ENCODE peak calls at places on chromosomes 1 and 21, in four cellular contexts. Z, M, K and E are unnamed samples.

GRCh38 chr21:45575304-45575992 is 33.2 kb upstream of the SLC19A1 start:
- DNase-seq in Z (no peak), M (peak), K (no peak), E (no peak)

GRCh38 chr1:22814176-22815042 is 103.8 kb downstream of the EPHB2 start:
- DNase-seq in M (no peak), K (no peak), Z (no peak), E (no peak)

GRCh38 chr1:42165511-42166210 is 1.1 kb upstream of the GUCA2A start:
- DNase-seq in M (no peak), Z (peak), K (no peak), E (peak)

GRCh38 chr1:206979379-206980043 is 9.3 kb upstream of the FCAMR start:
- DNase-seq in K (peak), Z (peak), M (no peak), E (peak)

GRCh38 chr1:241411056-241411775 is 54.2 kb upstream of the RGS7 start:
- DNase-seq in Z (no peak), K (no peak), M (no peak), E (no peak)

GRCh38 chr1:63320024-63320799 is 2.2 kb upstream of the FOXD3 start:
- DNase-seq in K (no peak), Z (no peak), M (peak), E (no peak)

GRCh38 chr1:231612393-231613089 is 14.0 kb upstream of the DISC1 start:
- DNase-seq in M (no peak), Z (no peak), K (no peak), E (no peak)

GRCh38 chr21:27722095-27722494 is 755.2 kb upstream of the ADAMTS5 start:
- DNase-seq in Z (no peak), M (no peak), K (no peak), E (no peak)

GRCh38 chr1:221858758-221859157 is 116.9 kb upstream of the DUSP10 start:
- DNase-seq in M (no peak), Z (no peak), K (no peak), E (peak)

GRCh38 chr1:22118291-22118992 is 24.5 kb downstream of the WNT4 start:
- DNase-seq in Z (no peak), M (no peak), K (no peak), E (no peak)

GRCh38 chr1:119440908-119441307 is 26.0 kb downstream of the HSD3B2 start:
- DNase-seq in M (no peak), K (no peak), Z (no peak), E (no peak)

GRCh38 chr1:185263292-185263691 is 53.8 kb downstream of the IVNS1ABP start:
- DNase-seq in Z (no peak), K (no peak), M (no peak), E (no peak)

GRCh38 chr1:117495068-117495467 is 110.8 kb upstream of the TENT5C start:
- DNase-seq in Z (no peak), M (no peak), K (no peak), E (no peak)

GRCh38 chr21:43365611-43366426 is 61.1 kb downstream of the SIK1 start:
- DNase-seq in K (no peak), Z (no peak), M (no peak), E (no peak)

DNA sequence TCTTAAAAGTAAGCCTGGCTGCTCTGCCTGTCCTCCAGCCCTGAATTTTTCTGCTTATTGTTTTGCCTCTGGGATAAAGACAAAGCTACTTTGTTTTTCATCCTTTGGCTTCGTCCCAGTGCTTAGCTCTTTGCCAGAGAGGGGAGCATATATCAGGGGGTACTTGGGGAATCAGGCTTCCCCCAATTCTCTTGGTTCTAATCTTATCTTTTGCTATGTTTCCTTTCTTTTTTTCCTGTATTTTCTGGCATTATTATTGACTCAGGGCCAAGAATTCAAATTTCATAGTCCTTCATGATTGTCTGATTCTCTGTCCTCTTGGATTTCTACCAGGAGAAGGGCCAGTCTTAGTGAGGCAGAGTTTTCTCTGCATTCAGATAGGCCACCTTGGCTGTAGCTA is 51.2 kb downstream of the GIPC2 start:
- DNase-seq in K (no peak), Z (no peak), M (no peak), E (no peak)
- TF ChIP-seq HMGXB4 in K (no peak), Z (no peak), M (no peak), E (no peak)

GRCh38 chr21:17679002-17679600 is 66.4 kb upstream of the BTG3 start:
- DNase-seq in Z (peak), K (peak), M (no peak), E (peak)
- TF ChIP-seq HMGXB4 in Z (no peak), K (no peak), M (no peak), E (no peak)

DNA sequence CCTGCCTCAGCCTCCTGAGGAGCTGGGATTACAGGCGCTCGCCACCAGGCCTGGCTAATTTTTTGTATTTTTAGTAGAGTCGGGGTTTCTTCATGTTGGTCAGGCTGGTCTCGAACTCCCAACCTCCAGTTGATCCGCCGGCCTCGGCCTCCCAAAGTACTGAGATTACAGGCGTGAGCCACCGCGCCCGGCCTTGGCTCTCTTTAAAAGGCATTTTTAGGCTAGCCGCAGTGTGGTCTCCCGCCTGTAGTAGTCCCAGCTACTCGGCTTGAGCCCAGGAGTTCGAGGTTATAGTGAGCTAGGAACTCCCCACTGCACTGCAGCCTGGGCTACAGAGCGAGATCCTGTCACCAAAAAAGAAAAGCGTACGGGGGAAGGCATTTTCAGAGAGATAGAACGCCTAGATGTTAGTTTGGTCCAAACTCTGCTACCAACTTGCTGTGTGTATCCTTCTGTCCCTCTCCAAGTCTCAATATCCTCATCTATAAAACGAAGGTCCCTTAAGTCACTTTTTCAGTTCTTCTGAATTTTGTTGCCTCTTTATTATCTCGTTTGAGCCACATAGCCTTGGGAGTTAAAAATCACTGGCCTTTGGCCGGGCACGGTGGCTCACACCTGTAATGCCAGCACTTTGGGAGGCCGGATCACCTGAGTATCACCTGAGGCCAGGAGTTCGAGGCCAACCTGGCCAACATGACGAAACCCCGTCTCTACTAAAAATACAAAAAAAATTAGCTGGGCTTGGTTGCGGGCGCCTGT is 734 bp downstream of the MED18 start:
- DNase-seq in K (no peak), M (peak), Z (peak), E (no peak)
- TF ChIP-seq HMGXB4 in K (no peak), M (no peak), Z (no peak), E (no peak)

GRCh38 chr1:59393211-59394180 is 96.6 kb downstream of the FGGY start:
- DNase-seq in Z (peak), M (no peak), K (peak), E (no peak)
- TF ChIP-seq HMGXB4 in Z (no peak), M (no peak), K (no peak), E (no peak)

GRCh38 chr21:32456497-32456918 is 44.0 kb downstream of the EVA1C start:
- DNase-seq in M (no peak), K (no peak), Z (no peak), E (no peak)
- TF ChIP-seq HMGXB4 in M (no peak), K (no peak), Z (no peak), E (no peak)

DNA sequence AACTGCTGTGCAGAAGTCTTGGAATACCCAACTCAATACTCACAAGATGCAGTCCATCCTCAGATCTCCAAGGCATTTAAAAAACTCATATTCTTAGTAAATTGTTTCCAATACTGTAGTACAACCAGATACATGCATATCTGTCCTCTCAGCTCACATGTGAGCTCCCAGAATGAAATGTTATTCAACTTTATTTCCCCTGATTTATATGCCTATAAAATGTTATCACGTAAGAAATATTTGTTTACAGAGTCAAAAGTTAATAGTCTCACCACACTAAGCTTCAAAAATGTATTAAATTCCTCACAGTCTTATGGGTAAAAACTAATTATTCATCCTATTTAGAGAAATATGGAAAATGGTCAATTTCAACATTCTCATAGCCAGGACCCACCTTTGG is 56.6 kb downstream of the LTN1 start:
- DNase-seq in M (no peak), K (no peak), Z (no peak), E (no peak)
- TF ChIP-seq HMGXB4 in M (no peak), K (no peak), Z (no peak), E (no peak)

GRCh38 chr21:40844935-40845334 is 2.0 kb downstream of the DSCAM start:
- DNase-seq in M (no peak), K (no peak), Z (no peak), E (no peak)

GRCh38 chr21:40839551-40839950 is 7.4 kb downstream of the DSCAM start:
- DNase-seq in K (no peak), M (no peak), Z (no peak), E (no peak)

GRCh38 chr21:40842197-40842552 is 4.8 kb downstream of the DSCAM start:
- DNase-seq in M (no peak), K (no peak), Z (no peak), E (no peak)

GRCh38 chr21:40840441-40840840 is 6.5 kb downstream of the DSCAM start:
- DNase-seq in K (no peak), M (no peak), Z (no peak), E (no peak)

GRCh38 chr21:40841524-40842196 is 5.3 kb downstream of the DSCAM start:
- DNase-seq in Z (peak), M (peak), K (no peak), E (peak)
- TF ChIP-seq HMGXB4 in Z (no peak), M (peak), K (no peak), E (no peak)